ENCODE peak calls at places on chromosome 21, in ten cellular contexts. W, Z, I, X, N, K, P, B, M and U are unnamed samples. For H3K9me3, the result is how much of the 10 kb centered on the place peaks cover.

GRCh38 chr21:42850866-42851391 is 28.4 kb downstream of the WDR4 start:
- DNase-seq in W (no peak), Z (peak), I (peak), X (no peak), N (no peak), K (no peak), P (peak), B (no peak), M (no peak), U (no peak)

GRCh38 chr21:42652527-42653491 is 612 bp upstream of the PDE9A start:
- DNase-seq in W (peak), Z (peak), I (peak), X (no peak), N (no peak), K (peak), P (peak), B (peak), M (peak), U (no peak)

GRCh38 chr21:37292946-37293345 is 25.8 kb upstream of the VPS26C start:
- DNase-seq in W (no peak), Z (no peak), I (no peak), X (no peak), N (no peak), K (no peak), P (no peak), B (no peak), M (no peak), U (no peak)

GRCh38 chr21:39004776-39005605 is 178.3 kb downstream of the PSMG1 start:
- DNase-seq in W (peak), Z (peak), I (no peak), X (no peak), N (no peak), K (peak), P (no peak), B (peak), M (peak), U (no peak)

GRCh38 chr21:15053531-15053930 is 11.3 kb downstream of the NRIP1 start:
- DNase-seq in W (no peak), Z (no peak), I (no peak), X (no peak), N (no peak), K (no peak), P (no peak), B (no peak), M (no peak), U (no peak)

GRCh38 chr21:32131164-32131563 is 147.7 kb downstream of the MIS18A start:
- DNase-seq in W (no peak), Z (no peak), I (no peak), X (no peak), N (no peak), K (no peak), P (no peak), B (no peak), M (no peak), U (no peak)

GRCh38 chr21:31536138-31536537 is 123.4 kb upstream of the SOD1 start:
- DNase-seq in W (no peak), Z (no peak), I (no peak), X (no peak), N (no peak), K (no peak), P (no peak), B (no peak), M (no peak), U (no peak)

GRCh38 chr21:44463716-44464115 is 8.4 kb downstream of the LRRC3 start:
- DNase-seq in W (no peak), Z (no peak), I (no peak), X (no peak), N (no peak), K (no peak), P (no peak), B (no peak), M (no peak), U (no peak)

GRCh38 chr21:36902793-36903192 is 63.7 kb downstream of the HLCS start:
- DNase-seq in W (no peak), Z (no peak), I (peak), X (no peak), N (no peak), K (no peak), P (no peak), B (no peak), M (no peak), U (no peak)

GRCh38 chr21:29788752-29789151 is 151.0 kb downstream of the GRIK1 start:
- DNase-seq in W (no peak), Z (no peak), I (no peak), X (no peak), N (no peak), K (no peak), P (no peak), B (no peak), M (no peak), U (no peak)

GRCh38 chr21:36549470-36549869 is 69.5 kb upstream of the CLDN14 start:
- DNase-seq in W (no peak), Z (no peak), I (no peak), X (no peak), N (no peak), K (no peak), P (no peak), B (no peak), M (no peak), U (no peak)

GRCh38 chr21:33265664-33266049 is 510 bp upstream of the IL10RB start:
- DNase-seq in W (peak), Z (peak), I (no peak), X (no peak), N (no peak), K (peak), P (peak), B (peak), M (peak), U (no peak)

DNA sequence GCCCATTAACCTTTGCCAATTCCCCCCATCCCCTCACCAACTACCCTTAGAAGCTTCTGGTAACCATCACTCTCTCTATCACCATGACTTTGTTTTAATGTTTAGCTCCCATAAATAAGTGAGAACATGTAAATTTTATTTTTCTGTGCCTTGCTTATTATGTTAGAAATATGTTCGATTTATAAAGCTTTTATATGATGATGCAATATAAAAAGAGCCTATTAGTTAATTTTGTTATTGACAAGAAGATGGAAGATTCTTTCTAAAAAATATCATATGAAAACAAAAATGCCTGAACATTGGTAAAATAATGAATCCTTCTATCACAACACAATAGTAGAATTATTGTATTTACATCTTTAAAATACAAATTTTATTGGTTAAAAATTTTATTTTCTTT is 836.1 kb upstream of the TMPRSS15 start:
- DNase-seq in W (no peak), Z (no peak), I (no peak), X (no peak), N (no peak), K (no peak), P (no peak), B (no peak), M (no peak), U (no peak)
- H3K9me3 ChIP-seq in W (under half), Z (under half), I (under half), X (under half), N (under half), K (under half), P (under half), B (under half), M (under half), U (under half)

DNA sequence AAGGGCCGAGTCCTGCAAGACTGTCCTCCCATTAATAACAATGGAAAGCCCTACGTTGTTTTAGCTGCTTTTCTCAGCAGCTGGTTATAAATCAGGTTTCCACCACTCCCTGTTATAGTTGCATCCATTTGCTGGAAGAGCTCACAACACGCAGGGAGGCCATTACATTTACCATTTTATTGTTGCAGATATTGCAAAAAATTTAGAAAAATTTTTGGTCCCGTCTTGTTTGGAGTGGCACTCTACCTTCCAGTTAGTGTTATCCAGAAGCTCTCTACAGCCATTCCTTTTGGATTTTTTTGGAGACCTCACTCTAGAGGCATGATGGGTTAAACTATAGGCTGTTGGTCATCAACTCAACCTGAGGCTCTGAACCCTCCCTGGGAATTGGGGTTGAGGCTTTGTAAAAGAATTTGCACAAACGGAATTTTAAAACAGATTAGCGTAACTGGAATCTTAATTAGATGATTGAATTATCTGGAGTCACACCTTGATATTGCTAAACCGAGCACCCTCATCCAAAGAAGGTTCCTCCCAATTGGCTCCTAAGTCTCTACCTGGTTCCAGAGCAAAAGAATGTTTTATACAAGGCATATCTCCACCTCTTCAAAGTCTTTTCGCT is 1532.0 kb upstream of the TPTE start:
- DNase-seq in W (no peak), Z (no peak), I (no peak), X (no peak), N (no peak), K (no peak), P (no peak), B (no peak), M (no peak), U (no peak)
- H3K9me3 ChIP-seq in W (under half), Z (half or more), I (under half), X (under half), N (under half), K (under half), P (under half), B (under half), M (under half), U (under half)

GRCh38 chr21:9759972-9760371 is 761.4 kb upstream of the TPTE start:
- DNase-seq in W (no peak), Z (no peak), I (no peak), X (no peak), N (no peak), K (no peak), P (no peak), B (no peak), M (no peak), U (no peak)
- H3K9me3 ChIP-seq in W (under half), Z (half or more), I (under half), X (half or more), N (under half), K (under half), P (under half), B (under half), M (under half), U (under half)

DNA sequence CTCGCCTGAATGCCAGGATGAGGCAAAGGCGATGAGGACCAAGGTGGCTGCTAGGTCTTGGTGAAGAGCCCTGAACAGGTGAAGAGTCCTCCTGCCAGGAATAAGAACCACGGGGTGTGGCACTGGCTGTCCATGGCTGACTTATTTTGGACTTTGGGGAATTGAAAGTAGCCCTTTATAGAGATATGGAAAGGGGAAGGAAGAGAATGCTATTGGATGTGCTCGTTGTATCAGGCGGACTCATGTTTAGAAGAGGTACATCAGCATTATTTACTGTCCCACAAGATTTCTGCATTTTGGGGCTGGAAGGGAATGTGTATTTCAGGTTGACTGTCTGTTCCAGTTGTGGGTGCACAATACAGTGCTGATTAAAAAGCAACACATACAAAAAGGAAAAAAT is 465.8 kb downstream of the DSCAM start:
- DNase-seq in W (no peak), Z (no peak), I (no peak), X (no peak), N (no peak), K (no peak), P (no peak), B (no peak), M (no peak), U (no peak)
- H3K9me3 ChIP-seq in W (under half), Z (under half), I (under half), X (under half), N (under half), K (under half), P (under half), B (under half), M (under half), U (under half)

DNA sequence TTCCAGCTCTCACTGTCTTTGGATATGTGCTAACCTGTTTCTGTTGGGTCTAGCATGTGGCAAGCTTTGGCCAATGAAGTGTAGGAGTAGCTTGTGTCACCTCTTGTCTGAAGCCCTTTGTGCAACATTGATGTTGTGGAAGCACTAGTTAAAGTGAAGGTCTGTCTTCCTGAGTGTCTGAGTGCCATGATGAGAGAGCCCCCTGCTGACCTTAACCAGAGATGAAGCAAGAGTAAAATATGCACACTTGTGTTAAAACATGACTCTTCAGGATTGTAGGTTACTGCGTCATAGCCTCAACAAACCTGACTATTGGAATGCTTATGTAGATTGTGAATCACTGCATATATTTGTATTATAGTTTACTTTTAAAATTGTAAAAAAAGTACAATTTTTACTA is 103.7 kb downstream of the NCAM2 start:
- DNase-seq in W (no peak), Z (peak), I (peak), X (peak), N (no peak), K (no peak), P (no peak), B (no peak), M (no peak), U (no peak)
- H3K9me3 ChIP-seq in W (under half), Z (under half), I (under half), X (under half), N (under half), K (under half), P (under half), B (under half), M (under half), U (under half)

GRCh38 chr21:18222346-18222745 is 22.3 kb upstream of the CHODL start:
- DNase-seq in W (no peak), Z (no peak), I (no peak), X (no peak), N (no peak), K (no peak), P (no peak), B (no peak), M (no peak), U (no peak)

GRCh38 chr21:18218331-18218730 is 26.3 kb upstream of the CHODL start:
- DNase-seq in W (no peak), Z (no peak), I (no peak), X (no peak), N (no peak), K (no peak), P (no peak), B (no peak), M (no peak), U (no peak)

GRCh38 chr21:18220498-18220897 is 24.1 kb upstream of the CHODL start:
- DNase-seq in W (no peak), Z (no peak), I (no peak), X (no peak), N (no peak), K (no peak), P (no peak), B (no peak), M (no peak), U (no peak)
- H3K9me3 ChIP-seq in W (under half), Z (under half), I (under half), X (under half), N (under half), K (under half), P (under half), B (under half), M (under half), U (under half)

DNA sequence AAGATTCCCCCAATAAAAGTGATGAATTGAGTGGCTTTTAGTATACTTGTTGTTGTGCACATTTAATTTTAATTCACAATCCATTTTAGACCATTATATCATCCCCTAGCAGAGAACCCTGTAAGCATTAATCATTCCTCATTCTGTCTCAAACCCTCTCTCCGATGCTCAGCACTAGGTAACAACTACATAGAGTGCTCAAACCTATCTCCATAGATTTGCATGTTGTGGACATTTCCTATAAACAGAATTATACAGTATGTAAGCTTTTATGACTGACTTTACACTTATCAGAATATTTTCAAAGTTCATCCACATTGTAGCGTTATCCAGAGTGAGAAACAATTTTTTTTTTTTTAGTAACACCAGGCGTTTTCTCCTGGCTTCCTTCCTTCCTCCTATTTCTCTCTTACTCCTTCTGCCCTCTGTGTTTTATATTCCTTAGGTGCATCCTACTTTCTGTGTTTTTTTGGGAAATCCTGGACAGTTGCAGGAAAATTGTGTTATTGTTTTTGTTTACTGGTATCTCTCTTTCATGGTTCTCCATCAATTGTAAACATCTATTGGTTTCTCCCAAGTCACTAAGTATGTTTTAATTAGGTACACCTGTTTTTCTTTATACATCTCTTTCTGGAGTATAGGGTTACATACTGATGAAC is 1528.0 kb upstream of the TPTE start:
- DNase-seq in W (no peak), Z (no peak), I (no peak), X (no peak), N (no peak), K (no peak), P (no peak), B (no peak), M (no peak), U (no peak)
- H3K9me3 ChIP-seq in W (under half), Z (half or more), I (under half), X (under half), N (under half), K (under half), P (under half), B (under half), M (under half), U (under half)

GRCh38 chr21:23488245-23488644 is 2119.0 kb downstream of the MRPL39 start:
- DNase-seq in W (no peak), Z (no peak), I (no peak), X (no peak), N (no peak), K (no peak), P (no peak), B (no peak), M (no peak), U (no peak)
- H3K9me3 ChIP-seq in W (under half), Z (under half), I (under half), X (under half), N (under half), K (under half), P (under half), B (under half), M (under half), U (under half)